ENCODE peak calls at places on chromosomes 6 and 20, in eight cellular contexts. Y is stimulated activated naive CD8-positive, alpha-beta T cell treated with anti-CD3 and anti-CD28 coated beads, Interleukin-15, amount 100 ng/mL, for 72 hours; M is HT-29; L is activated CD4-positive, alpha-beta T cell treated with anti-CD3 and anti-CD28 coated beads for 24 hours; G is IMR-90; A is fibroblast of mammary gland; T is left lobe of liver; H is colonic mucosa. F is an unnamed sample.

GRCh38 chr6:157227202-157228166 is 95.8 kb downstream of the TMEM242 start:
- DNase-seq in L (no peak), G (no peak), Y (no peak), A (peak; percentile 41), H (no peak), M (peak; percentile 16), T (peak; percentile 37), F (no peak)

GRCh38 chr20:38209736-38210405 is 44.8 kb upstream of the TGM2 start:
- DNase-seq in L (no peak), A (no peak), G (no peak), T (no peak), H (no peak), M (no peak), Y (no peak), F (no peak)

GRCh38 chr6:56642366-56643261 is at the start of gene DST:
- DNase-seq in T (no peak), Y (no peak), A (peak; percentile 95), M (no peak), L (no peak), H (no peak), G (peak; percentile 95), F (no peak)

GRCh38 chr6:101011165-101011564 is 130.0 kb upstream of the ASCC3 start:
- DNase-seq in Y (no peak), G (no peak), T (no peak), L (no peak), M (no peak), A (no peak), H (peak; percentile 20), F (no peak)

GRCh38 chr6:3835055-3835731 is 14.0 kb upstream of the FAM50B start:
- DNase-seq in M (peak; percentile 68), A (peak; percentile 89), Y (no peak), G (no peak), T (peak; percentile 91), H (peak; percentile 23), L (no peak), F (no peak)

GRCh38 chr6:117389227-117390057 is 36.3 kb downstream of the ROS1 start:
- DNase-seq in G (no peak), Y (no peak), L (no peak), H (peak; percentile 36), A (peak; percentile 51), T (no peak), M (peak; percentile 73), F (no peak)

GRCh38 chr20:59016795-59017492 is 2.3 kb upstream of the TUBB1 start:
- DNase-seq in Y (no peak), H (no peak), L (no peak), M (no peak), G (no peak), T (no peak), A (no peak), F (no peak)

GRCh38 chr20:56554869-56555268 is 21.8 kb downstream of the FAM209B start:
- DNase-seq in L (no peak), H (peak; percentile 38), G (peak; percentile 90), M (peak; percentile 79), T (no peak), Y (no peak), A (peak; percentile 98), F (no peak)

GRCh38 chr6:43759926-43760798 is 9.8 kb upstream of the VEGFA start:
- DNase-seq in M (no peak), Y (no peak), L (no peak), A (no peak), H (no peak), G (no peak), T (no peak), F (no peak)

GRCh38 chr6:27542485-27542884 is 69.6 kb upstream of the ZNF184 start:
- DNase-seq in L (no peak), Y (no peak), A (no peak), M (no peak), H (no peak), T (no peak), G (no peak), F (no peak)

GRCh38 chr6:168939771-168940170 is 313.9 kb downstream of the THBS2 start:
- DNase-seq in G (no peak), L (no peak), Y (no peak), M (no peak), H (no peak), A (no peak), T (no peak), F (no peak)

GRCh38 chr6:101761124-101761601 is 367.7 kb downstream of the GRIK2 start:
- DNase-seq in A (peak; percentile 94), Y (no peak), T (peak; percentile 64), G (peak; percentile 79), H (no peak), M (no peak), L (no peak), F (no peak)

GRCh38 chr6:113420290-113420689 is 436.9 kb upstream of the MARCKS start:
- DNase-seq in L (no peak), T (no peak), H (no peak), Y (no peak), M (no peak), A (no peak), G (no peak), F (no peak)

GRCh38 chr6:47034919-47035318 is 7.2 kb downstream of the ADGRF1 start:
- DNase-seq in T (no peak), A (peak; percentile 80), M (peak; percentile 96), L (no peak), Y (no peak), G (peak; percentile 44), H (no peak), F (no peak)

GRCh38 chr20:8094415-8094818 is 37.6 kb upstream of the PLCB1 start:
- DNase-seq in T (peak; percentile 57), Y (no peak), A (peak; percentile 78), M (peak; percentile 67), H (peak; percentile 37), G (peak; percentile 22), L (no peak), F (no peak)

GRCh38 chr20:32559753-32560380 is 25.3 kb downstream of the NOL4L start:
- DNase-seq in M (no peak), H (no peak), A (peak; percentile 15), L (no peak), Y (no peak), G (no peak), T (no peak), F (no peak)

GRCh38 chr6:124056884-124057283 is 253.2 kb downstream of the NKAIN2 start:
- DNase-seq in H (no peak), L (no peak), M (no peak), A (no peak), T (no peak), G (no peak), Y (no peak), F (no peak)

GRCh38 chr6:27176096-27176495 is 71.4 kb upstream of the PRSS16 start:
- DNase-seq in M (no peak), Y (no peak), T (no peak), G (peak; percentile 67), L (no peak), H (no peak), A (peak; percentile 49), F (no peak)

GRCh38 chr6:26268659-26269402 is 96.2 kb upstream of the BTN3A2 start:
- DNase-seq in H (peak; percentile 64), Y (no peak), M (peak; percentile 90), T (no peak), L (no peak), A (peak; percentile 70), G (peak; percentile 65), F (no peak)

GRCh38 chr20:53003420-53003819 is 31.3 kb downstream of the TSHZ2 start:
- DNase-seq in Y (no peak), A (peak; percentile 70), M (no peak), H (no peak), T (no peak), L (no peak), G (no peak), F (no peak)

GRCh38 chr20:19830351-19830750 is 72.3 kb downstream of the RIN2 start:
- DNase-seq in M (no peak), T (no peak), H (no peak), L (no peak), G (peak; percentile 69), Y (no peak), A (no peak), F (no peak)

GRCh38 chr6:103797738-103798137 is 1062.0 kb downstream of the HACE1 start:
- DNase-seq in T (no peak), M (peak; percentile 4), G (no peak), H (no peak), Y (no peak), L (no peak), A (peak; percentile 4), F (no peak)

GRCh38 chr20:61762208-61762710 is 303.4 kb downstream of the TAF4 start:
- DNase-seq in L (no peak), G (no peak), Y (no peak), A (no peak), H (no peak), T (no peak), M (no peak), F (no peak)

GRCh38 chr6:21185849-21186478 is 407.6 kb upstream of the SOX4 start:
- DNase-seq in G (no peak), L (no peak), H (no peak), T (no peak), A (no peak), Y (no peak), M (no peak), F (no peak)

GRCh38 chr6:106116125-106116524 is 30.0 kb downstream of the PRDM1 start:
- DNase-seq in L (no peak), Y (no peak), A (no peak), H (no peak), T (no peak), G (peak; percentile 13), M (no peak), F (no peak)

GRCh38 chr6:7691675-7692452 is 34.0 kb upstream of the BMP6 start:
- DNase-seq in Y (no peak), L (no peak), G (peak; percentile 50), M (peak; percentile 59), H (peak; percentile 32), T (no peak), A (peak; percentile 77), F (no peak)

GRCh38 chr6:43887340-43887858 is 117.4 kb downstream of the VEGFA start:
- DNase-seq in Y (no peak), A (peak; percentile 8), T (peak; percentile 71), L (no peak), H (no peak), G (no peak), M (peak; percentile 34), F (no peak)

F was measured in activated CD8-positive, alpha-beta memory T cell treated with anti-CD3 and anti-CD28 coated beads for 4 hours.